ENCODE peak calls at places on chromosomes 2 and 18, in eight cellular contexts. One of them, this sample, is unnamed.

GRCh38 chr2:8296340-8296739 is 385.5 kb upstream of the ID2 start:
- DNase-seq in amygdala: no peak
- DNase-seq in stimulated activated CD8-positive, alpha-beta memory T cell treated with anti-CD3 and anti-CD28 coated beads, Interleukin-15, amount 100 ng/mL, for 24 hours: no peak
- DNase-seq in Peyer's patch: no peak
- DNase-seq in anterior cingulate cortex: no peak
- DNase-seq in body of pancreas: no peak
- DNase-seq in astrocyte of the spinal cord: no peak
- DNase-seq in fibroblast of mammary gland: no peak
- DNase-seq in this sample: no peak

GRCh38 chr2:35035883-35036282 is 1319.7 kb upstream of the CRIM1 start:
- DNase-seq in amygdala: no peak
- DNase-seq in stimulated activated CD8-positive, alpha-beta memory T cell treated with anti-CD3 and anti-CD28 coated beads, Interleukin-15, amount 100 ng/mL, for 24 hours: no peak
- DNase-seq in Peyer's patch: no peak
- DNase-seq in anterior cingulate cortex: no peak
- DNase-seq in body of pancreas: peak
- DNase-seq in astrocyte of the spinal cord: no peak
- DNase-seq in fibroblast of mammary gland: no peak
- DNase-seq in this sample: no peak

GRCh38 chr2:128497461-128497860 is 178.8 kb upstream of the HS6ST1 start:
- DNase-seq in amygdala: no peak
- DNase-seq in stimulated activated CD8-positive, alpha-beta memory T cell treated with anti-CD3 and anti-CD28 coated beads, Interleukin-15, amount 100 ng/mL, for 24 hours: no peak
- DNase-seq in Peyer's patch: no peak
- DNase-seq in anterior cingulate cortex: no peak
- DNase-seq in body of pancreas: no peak
- DNase-seq in astrocyte of the spinal cord: no peak
- DNase-seq in fibroblast of mammary gland: no peak
- DNase-seq in this sample: peak

GRCh38 chr18:24762417-24762816 is 302.0 kb downstream of the HRH4 start:
- DNase-seq in amygdala: no peak
- DNase-seq in stimulated activated CD8-positive, alpha-beta memory T cell treated with anti-CD3 and anti-CD28 coated beads, Interleukin-15, amount 100 ng/mL, for 24 hours: no peak
- DNase-seq in Peyer's patch: no peak
- DNase-seq in anterior cingulate cortex: no peak
- DNase-seq in body of pancreas: no peak
- DNase-seq in astrocyte of the spinal cord: no peak
- DNase-seq in fibroblast of mammary gland: peak
- DNase-seq in this sample: no peak

GRCh38 chr2:13091463-13091862 is 374.7 kb downstream of the TRIB2 start:
- DNase-seq in amygdala: no peak
- DNase-seq in stimulated activated CD8-positive, alpha-beta memory T cell treated with anti-CD3 and anti-CD28 coated beads, Interleukin-15, amount 100 ng/mL, for 24 hours: no peak
- DNase-seq in Peyer's patch: no peak
- DNase-seq in anterior cingulate cortex: no peak
- DNase-seq in body of pancreas: no peak
- DNase-seq in astrocyte of the spinal cord: peak
- DNase-seq in fibroblast of mammary gland: peak
- DNase-seq in this sample: no peak

GRCh38 chr2:163906410-163906809 is 170.6 kb upstream of the FIGN start:
- DNase-seq in amygdala: no peak
- DNase-seq in stimulated activated CD8-positive, alpha-beta memory T cell treated with anti-CD3 and anti-CD28 coated beads, Interleukin-15, amount 100 ng/mL, for 24 hours: no peak
- DNase-seq in Peyer's patch: no peak
- DNase-seq in anterior cingulate cortex: no peak
- DNase-seq in body of pancreas: no peak
- DNase-seq in astrocyte of the spinal cord: no peak
- DNase-seq in fibroblast of mammary gland: no peak
- DNase-seq in this sample: no peak

GRCh38 chr2:173663835-173664515 is 301.2 kb downstream of the SP3 start:
- DNase-seq in amygdala: no peak
- DNase-seq in stimulated activated CD8-positive, alpha-beta memory T cell treated with anti-CD3 and anti-CD28 coated beads, Interleukin-15, amount 100 ng/mL, for 24 hours: no peak
- DNase-seq in Peyer's patch: no peak
- DNase-seq in anterior cingulate cortex: no peak
- DNase-seq in body of pancreas: no peak
- DNase-seq in astrocyte of the spinal cord: no peak
- DNase-seq in fibroblast of mammary gland: no peak
- DNase-seq in this sample: no peak

GRCh38 chr18:58844871-58845270 is 19.8 kb upstream of the ZNF532 start:
- DNase-seq in amygdala: no peak
- DNase-seq in stimulated activated CD8-positive, alpha-beta memory T cell treated with anti-CD3 and anti-CD28 coated beads, Interleukin-15, amount 100 ng/mL, for 24 hours: no peak
- DNase-seq in Peyer's patch: no peak
- DNase-seq in anterior cingulate cortex: no peak
- DNase-seq in body of pancreas: no peak
- DNase-seq in astrocyte of the spinal cord: no peak
- DNase-seq in fibroblast of mammary gland: no peak
- DNase-seq in this sample: no peak

GRCh38 chr2:134177351-134177931 is 76.4 kb upstream of the MGAT5 start:
- DNase-seq in amygdala: no peak
- DNase-seq in stimulated activated CD8-positive, alpha-beta memory T cell treated with anti-CD3 and anti-CD28 coated beads, Interleukin-15, amount 100 ng/mL, for 24 hours: no peak
- DNase-seq in Peyer's patch: no peak
- DNase-seq in anterior cingulate cortex: no peak
- DNase-seq in body of pancreas: peak
- DNase-seq in astrocyte of the spinal cord: peak
- DNase-seq in fibroblast of mammary gland: peak
- DNase-seq in this sample: no peak

GRCh38 chr18:35045121-35045520 is 3.9 kb downstream of the MAPRE2 start:
- DNase-seq in amygdala: no peak
- DNase-seq in stimulated activated CD8-positive, alpha-beta memory T cell treated with anti-CD3 and anti-CD28 coated beads, Interleukin-15, amount 100 ng/mL, for 24 hours: no peak
- DNase-seq in Peyer's patch: no peak
- DNase-seq in anterior cingulate cortex: no peak
- DNase-seq in body of pancreas: no peak
- DNase-seq in astrocyte of the spinal cord: no peak
- DNase-seq in fibroblast of mammary gland: peak
- DNase-seq in this sample: no peak

GRCh38 chr2:3223080-3223923 is 154.3 kb downstream of the EIPR1 start:
- DNase-seq in amygdala: peak
- DNase-seq in stimulated activated CD8-positive, alpha-beta memory T cell treated with anti-CD3 and anti-CD28 coated beads, Interleukin-15, amount 100 ng/mL, for 24 hours: peak
- DNase-seq in Peyer's patch: no peak
- DNase-seq in anterior cingulate cortex: no peak
- DNase-seq in body of pancreas: no peak
- DNase-seq in astrocyte of the spinal cord: peak
- DNase-seq in fibroblast of mammary gland: peak
- DNase-seq in this sample: no peak

GRCh38 chr2:45627911-45628310 is 16.8 kb upstream of the SRBD1 start:
- DNase-seq in amygdala: no peak
- DNase-seq in stimulated activated CD8-positive, alpha-beta memory T cell treated with anti-CD3 and anti-CD28 coated beads, Interleukin-15, amount 100 ng/mL, for 24 hours: no peak
- DNase-seq in Peyer's patch: no peak
- DNase-seq in anterior cingulate cortex: no peak
- DNase-seq in body of pancreas: no peak
- DNase-seq in astrocyte of the spinal cord: peak
- DNase-seq in fibroblast of mammary gland: peak
- DNase-seq in this sample: no peak

GRCh38 chr18:60812921-60813320 is 440.3 kb upstream of the MC4R start:
- DNase-seq in amygdala: no peak
- DNase-seq in stimulated activated CD8-positive, alpha-beta memory T cell treated with anti-CD3 and anti-CD28 coated beads, Interleukin-15, amount 100 ng/mL, for 24 hours: no peak
- DNase-seq in Peyer's patch: no peak
- DNase-seq in anterior cingulate cortex: no peak
- DNase-seq in body of pancreas: no peak
- DNase-seq in astrocyte of the spinal cord: no peak
- DNase-seq in fibroblast of mammary gland: no peak
- DNase-seq in this sample: no peak

GRCh38 chr2:186347472-186347871 is 138.6 kb upstream of the ZC3H15 start:
- DNase-seq in amygdala: no peak
- DNase-seq in stimulated activated CD8-positive, alpha-beta memory T cell treated with anti-CD3 and anti-CD28 coated beads, Interleukin-15, amount 100 ng/mL, for 24 hours: no peak
- DNase-seq in Peyer's patch: no peak
- DNase-seq in anterior cingulate cortex: no peak
- DNase-seq in body of pancreas: no peak
- DNase-seq in astrocyte of the spinal cord: peak
- DNase-seq in fibroblast of mammary gland: peak
- DNase-seq in this sample: no peak

GRCh38 chr2:237298323-237299118 is 115.4 kb downstream of the COL6A3 start:
- DNase-seq in amygdala: no peak
- DNase-seq in stimulated activated CD8-positive, alpha-beta memory T cell treated with anti-CD3 and anti-CD28 coated beads, Interleukin-15, amount 100 ng/mL, for 24 hours: no peak
- DNase-seq in Peyer's patch: no peak
- DNase-seq in anterior cingulate cortex: no peak
- DNase-seq in body of pancreas: no peak
- DNase-seq in astrocyte of the spinal cord: peak
- DNase-seq in fibroblast of mammary gland: peak
- DNase-seq in this sample: no peak

GRCh38 chr2:234171666-234172065 is 121.2 kb downstream of the SPP2 start:
- DNase-seq in amygdala: no peak
- DNase-seq in stimulated activated CD8-positive, alpha-beta memory T cell treated with anti-CD3 and anti-CD28 coated beads, Interleukin-15, amount 100 ng/mL, for 24 hours: no peak
- DNase-seq in Peyer's patch: no peak
- DNase-seq in anterior cingulate cortex: no peak
- DNase-seq in body of pancreas: no peak
- DNase-seq in astrocyte of the spinal cord: no peak
- DNase-seq in fibroblast of mammary gland: no peak
- DNase-seq in this sample: no peak

GRCh38 chr2:7289697-7290096 is 372.5 kb downstream of the RNF144A start:
- DNase-seq in amygdala: no peak
- DNase-seq in stimulated activated CD8-positive, alpha-beta memory T cell treated with anti-CD3 and anti-CD28 coated beads, Interleukin-15, amount 100 ng/mL, for 24 hours: no peak
- DNase-seq in Peyer's patch: no peak
- DNase-seq in anterior cingulate cortex: no peak
- DNase-seq in body of pancreas: no peak
- DNase-seq in astrocyte of the spinal cord: no peak
- DNase-seq in fibroblast of mammary gland: no peak
- DNase-seq in this sample: peak

GRCh38 chr2:100416939-100417744 is at the start of gene CHST10:
- DNase-seq in amygdala: peak
- DNase-seq in stimulated activated CD8-positive, alpha-beta memory T cell treated with anti-CD3 and anti-CD28 coated beads, Interleukin-15, amount 100 ng/mL, for 24 hours: peak
- DNase-seq in Peyer's patch: peak
- DNase-seq in anterior cingulate cortex: no peak
- DNase-seq in body of pancreas: peak
- DNase-seq in astrocyte of the spinal cord: peak
- DNase-seq in fibroblast of mammary gland: peak
- DNase-seq in this sample: no peak

GRCh38 chr2:54559593-54560145 is 103.5 kb downstream of the SPTBN1 start:
- DNase-seq in amygdala: no peak
- DNase-seq in stimulated activated CD8-positive, alpha-beta memory T cell treated with anti-CD3 and anti-CD28 coated beads, Interleukin-15, amount 100 ng/mL, for 24 hours: no peak
- DNase-seq in Peyer's patch: no peak
- DNase-seq in anterior cingulate cortex: no peak
- DNase-seq in body of pancreas: no peak
- DNase-seq in astrocyte of the spinal cord: peak
- DNase-seq in fibroblast of mammary gland: peak
- DNase-seq in this sample: no peak

GRCh38 chr18:13136056-13136688 is 82.4 kb upstream of the LDLRAD4 start:
- DNase-seq in amygdala: no peak
- DNase-seq in stimulated activated CD8-positive, alpha-beta memory T cell treated with anti-CD3 and anti-CD28 coated beads, Interleukin-15, amount 100 ng/mL, for 24 hours: no peak
- DNase-seq in Peyer's patch: no peak
- DNase-seq in anterior cingulate cortex: no peak
- DNase-seq in body of pancreas: no peak
- DNase-seq in astrocyte of the spinal cord: peak
- DNase-seq in fibroblast of mammary gland: no peak
- DNase-seq in this sample: no peak

GRCh38 chr2:172834881-172835280 is 99.2 kb downstream of the RAPGEF4 start:
- DNase-seq in amygdala: no peak
- DNase-seq in stimulated activated CD8-positive, alpha-beta memory T cell treated with anti-CD3 and anti-CD28 coated beads, Interleukin-15, amount 100 ng/mL, for 24 hours: no peak
- DNase-seq in Peyer's patch: no peak
- DNase-seq in anterior cingulate cortex: no peak
- DNase-seq in body of pancreas: no peak
- DNase-seq in astrocyte of the spinal cord: no peak
- DNase-seq in fibroblast of mammary gland: no peak
- DNase-seq in this sample: no peak

GRCh38 chr2:104766683-104767082 is 87.2 kb upstream of the POU3F3 start:
- DNase-seq in amygdala: no peak
- DNase-seq in stimulated activated CD8-positive, alpha-beta memory T cell treated with anti-CD3 and anti-CD28 coated beads, Interleukin-15, amount 100 ng/mL, for 24 hours: no peak
- DNase-seq in Peyer's patch: no peak
- DNase-seq in anterior cingulate cortex: no peak
- DNase-seq in body of pancreas: no peak
- DNase-seq in astrocyte of the spinal cord: peak
- DNase-seq in fibroblast of mammary gland: no peak
- DNase-seq in this sample: no peak

GRCh38 chr2:200864206-200864976 is at the start of gene CLK1:
- DNase-seq in amygdala: peak
- DNase-seq in stimulated activated CD8-positive, alpha-beta memory T cell treated with anti-CD3 and anti-CD28 coated beads, Interleukin-15, amount 100 ng/mL, for 24 hours: peak
- DNase-seq in Peyer's patch: peak
- DNase-seq in anterior cingulate cortex: peak
- DNase-seq in body of pancreas: peak
- DNase-seq in astrocyte of the spinal cord: peak
- DNase-seq in fibroblast of mammary gland: peak
- DNase-seq in this sample: no peak

This sample was measured in H1.